ENCODE peak calls at places on chromosome 11, in seven cellular contexts. E is CD14-positive monocyte; A is nucleus accumbens; T is HT1080; O is trophoblast cell; W is GM12892; Y is effector CD8-positive, alpha-beta T cell. K is an unnamed sample.
A peak's percentile ranks its signal among the peaks of the same experiment; 100 is the strongest.

GRCh38 chr11:2409701-2410468 is 9.3 kb downstream of the TSSC4 start:
- DNase-seq in E (no peak), A (no peak), T (no peak), O (no peak), W (no peak), Y (no peak), K (no peak)

GRCh38 chr11:34150494-34151151 is 45.2 kb downstream of the NAT10 start:
- DNase-seq in E (peak; percentile 31), A (no peak), T (no peak), O (no peak), W (no peak), Y (no peak), K (no peak)

GRCh38 chr11:73570415-73571114 is 27.3 kb downstream of the FAM168A start:
- DNase-seq in E (no peak), A (no peak), T (peak; percentile 93), O (no peak), W (no peak), Y (no peak), K (no peak)

GRCh38 chr11:15819679-15820286 is 536.6 kb downstream of the SOX6 start:
- DNase-seq in E (peak; percentile 53), A (peak; percentile 88), T (peak; percentile 46), O (peak; percentile 78), W (peak; percentile 11), Y (no peak), K (peak; percentile 78)

GRCh38 chr11:2526808-2527381 is 82.1 kb downstream of the KCNQ1 start:
- DNase-seq in E (peak; percentile 87), A (no peak), T (no peak), O (peak; percentile 43), W (peak; percentile 69), Y (no peak), K (no peak)

GRCh38 chr11:126842038-126842437 is 158.5 kb downstream of the KIRREL3 start:
- DNase-seq in E (no peak), A (no peak), T (no peak), O (no peak), W (no peak), Y (no peak), K (no peak)

GRCh38 chr11:12377106-12377823 is at the start of gene PARVA:
- DNase-seq in E (no peak), A (no peak), T (peak; percentile 72), O (peak; percentile 91), W (no peak), Y (no peak), K (peak; percentile 75)

GRCh38 chr11:12086271-12087074 is 23.9 kb upstream of the MICAL2 start:
- DNase-seq in E (no peak), A (no peak), T (peak; percentile 97), O (peak; percentile 90), W (no peak), Y (no peak), K (peak; percentile 60)

GRCh38 chr11:25242928-25243327 is 746.1 kb downstream of the LUZP2 start:
- DNase-seq in E (no peak), A (no peak), T (peak; percentile 37), O (no peak), W (no peak), Y (no peak), K (no peak)

GRCh38 chr11:96486890-96487633 is 97.2 kb downstream of the JRKL start:
- DNase-seq in E (no peak), A (no peak), T (peak; percentile 65), O (no peak), W (no peak), Y (no peak), K (no peak)

GRCh38 chr11:100855466-100856067 is 168.5 kb downstream of the ARHGAP42 start:
- DNase-seq in E (no peak), A (no peak), T (peak; percentile 47), O (peak; percentile 70), W (no peak), Y (no peak), K (peak; percentile 56)

GRCh38 chr11:68806931-68807844 is 34.5 kb downstream of the CPT1A start:
- DNase-seq in E (no peak), A (no peak), T (peak; percentile 20), O (peak; percentile 33), W (no peak), Y (no peak), K (no peak)

GRCh38 chr11:47446833-47447232 is 2.1 kb downstream of the RAPSN start:
- DNase-seq in E (no peak), A (no peak), T (no peak), O (no peak), W (no peak), Y (no peak), K (no peak)

GRCh38 chr11:58905141-58905715 is 34.1 kb upstream of the GLYATL1 start:
- DNase-seq in E (no peak), A (peak; percentile 28), T (peak; percentile 67), O (no peak), W (no peak), Y (no peak), K (peak; percentile 54)

GRCh38 chr11:58531865-58532341 is 24.0 kb upstream of the OR5B21 start:
- DNase-seq in E (no peak), A (no peak), T (no peak), O (no peak), W (no peak), Y (no peak), K (no peak)

GRCh38 chr11:70671083-70671482 is 272.8 kb downstream of the CTTN start:
- DNase-seq in E (no peak), A (no peak), T (no peak), O (no peak), W (no peak), Y (no peak), K (no peak)

GRCh38 chr11:108912587-108912986 is 247.7 kb downstream of the DDX10 start:
- DNase-seq in E (no peak), A (no peak), T (peak; percentile 20), O (peak; percentile 88), W (no peak), Y (no peak), K (no peak)

GRCh38 chr11:130772266-130773227 is 143.7 kb downstream of the SNX19 start:
- DNase-seq in E (no peak), A (no peak), T (peak; percentile 82), O (no peak), W (no peak), Y (no peak), K (no peak)

GRCh38 chr11:71917646-71918045 is 10.7 kb downstream of the XNDC1N start:
- DNase-seq in E (no peak), A (no peak), T (no peak), O (peak; percentile 75), W (no peak), Y (no peak), K (no peak)

GRCh38 chr11:79150320-79150719 is 290.5 kb downstream of the TENM4 start:
- DNase-seq in E (no peak), A (no peak), T (peak; percentile 67), O (no peak), W (no peak), Y (no peak), K (no peak)

GRCh38 chr11:4459470-4459869 is 10.4 kb downstream of the OR52K2 start:
- DNase-seq in E (peak; percentile 68), A (no peak), T (no peak), O (no peak), W (no peak), Y (no peak), K (no peak)

GRCh38 chr11:93133710-93134109 is 64.1 kb downstream of the SLC36A4 start:
- DNase-seq in E (no peak), A (no peak), T (no peak), O (peak; percentile 66), W (no peak), Y (no peak), K (no peak)